ENCODE peak calls at places on chromosomes 7 and 10, in five cellular contexts. One of them, this sample, is unnamed.

GRCh38 chr7:36232555-36232954 is 79.5 kb downstream of the EEPD1 start:
- DNase-seq in H1: no peak
- DNase-seq in HepG2: no peak
- DNase-seq in HCT116: no peak
- DNase-seq in GM12878: no peak
- DNase-seq in this sample: no peak

GRCh38 chr7:26291251-26291650 is 411 bp upstream of the SNX10 start:
- DNase-seq in H1: no peak
- DNase-seq in HepG2: no peak
- DNase-seq in HCT116: no peak
- DNase-seq in GM12878: no peak
- DNase-seq in this sample: no peak

GRCh38 chr10:98696516-98696915 is 249.8 kb upstream of the HPS1 start:
- DNase-seq in H1: no peak
- DNase-seq in HepG2: no peak
- DNase-seq in HCT116: no peak
- DNase-seq in GM12878: no peak
- DNase-seq in this sample: no peak

GRCh38 chr10:8306685-8307364 is 252.3 kb downstream of the GATA3 start:
- DNase-seq in H1: no peak
- DNase-seq in HepG2: no peak
- DNase-seq in HCT116: no peak
- DNase-seq in GM12878: no peak
- DNase-seq in this sample: no peak

GRCh38 chr7:106947244-106947728 is 82.2 kb downstream of the PIK3CG start:
- DNase-seq in H1: no peak
- DNase-seq in HepG2: peak; percentile 35
- DNase-seq in HCT116: peak; percentile 68
- DNase-seq in GM12878: no peak
- DNase-seq in this sample: peak; percentile 95

GRCh38 chr7:90033850-90034249 is 120.4 kb upstream of the STEAP1 start:
- DNase-seq in H1: no peak
- DNase-seq in HepG2: no peak
- DNase-seq in HCT116: no peak
- DNase-seq in GM12878: no peak
- DNase-seq in this sample: no peak

GRCh38 chr7:134892002-134892693 is 94.2 kb upstream of the AGBL3 start:
- DNase-seq in H1: no peak
- DNase-seq in HepG2: peak; percentile 81
- DNase-seq in HCT116: no peak
- DNase-seq in GM12878: no peak
- DNase-seq in this sample: no peak

GRCh38 chr7:117827861-117828260 is 45.4 kb downstream of the CTTNBP2 start:
- DNase-seq in H1: no peak
- DNase-seq in HepG2: no peak
- DNase-seq in HCT116: peak; percentile 6
- DNase-seq in GM12878: no peak
- DNase-seq in this sample: no peak

GRCh38 chr7:128164061-128164954 is 76.8 kb upstream of the LEP start:
- DNase-seq in H1: no peak
- DNase-seq in HepG2: no peak
- DNase-seq in HCT116: peak; percentile 55
- DNase-seq in GM12878: no peak
- DNase-seq in this sample: no peak

GRCh38 chr10:104517946-104518345 is 123.1 kb upstream of the SORCS3 start:
- DNase-seq in H1: no peak
- DNase-seq in HepG2: no peak
- DNase-seq in HCT116: no peak
- DNase-seq in GM12878: no peak
- DNase-seq in this sample: no peak

GRCh38 chr7:2873686-2874551 is 29.8 kb upstream of the GNA12 start:
- DNase-seq in H1: no peak
- DNase-seq in HepG2: no peak
- DNase-seq in HCT116: peak; percentile 81
- DNase-seq in GM12878: no peak
- DNase-seq in this sample: no peak

GRCh38 chr10:93376372-93377296 is 105.5 kb downstream of the MYOF start:
- DNase-seq in H1: no peak
- DNase-seq in HepG2: peak; percentile 69
- DNase-seq in HCT116: peak; percentile 80
- DNase-seq in GM12878: peak; percentile 31
- DNase-seq in this sample: peak; percentile 52

GRCh38 chr7:94395141-94396041 is 696 bp downstream of the COL1A2 start:
- DNase-seq in H1: peak; percentile 55
- DNase-seq in HepG2: peak; percentile 63
- DNase-seq in HCT116: peak; percentile 59
- DNase-seq in GM12878: peak; percentile 12
- DNase-seq in this sample: peak; percentile 66

GRCh38 chr7:138625084-138625848 is 75.9 kb downstream of the SVOPL start:
- DNase-seq in H1: no peak
- DNase-seq in HepG2: no peak
- DNase-seq in HCT116: no peak
- DNase-seq in GM12878: no peak
- DNase-seq in this sample: no peak

GRCh38 chr10:33229252-33229943 is 105.1 kb downstream of the NRP1 start:
- DNase-seq in H1: no peak
- DNase-seq in HepG2: no peak
- DNase-seq in HCT116: no peak
- DNase-seq in GM12878: no peak
- DNase-seq in this sample: no peak

GRCh38 chr7:121107923-121108498 is 119.5 kb downstream of the CPED1 start:
- DNase-seq in H1: no peak
- DNase-seq in HepG2: peak; percentile 53
- DNase-seq in HCT116: peak; percentile 52
- DNase-seq in GM12878: peak; percentile 11
- DNase-seq in this sample: peak; percentile 47

GRCh38 chr7:130141161-130141857 is 63.9 kb downstream of the TMEM209 start:
- DNase-seq in H1: peak; percentile 85
- DNase-seq in HepG2: no peak
- DNase-seq in HCT116: no peak
- DNase-seq in GM12878: no peak
- DNase-seq in this sample: peak; percentile 92

GRCh38 chr7:68063171-68063570 is 1066.5 kb downstream of the TYW1 start:
- DNase-seq in H1: peak; percentile 53
- DNase-seq in HepG2: no peak
- DNase-seq in HCT116: no peak
- DNase-seq in GM12878: no peak
- DNase-seq in this sample: peak; percentile 36

GRCh38 chr10:74011762-74012161 is 13.8 kb downstream of the VCL start:
- DNase-seq in H1: no peak
- DNase-seq in HepG2: no peak
- DNase-seq in HCT116: no peak
- DNase-seq in GM12878: no peak
- DNase-seq in this sample: no peak

GRCh38 chr7:15463801-15464761 is 97.7 kb downstream of the AGMO start:
- DNase-seq in H1: no peak
- DNase-seq in HepG2: no peak
- DNase-seq in HCT116: no peak
- DNase-seq in GM12878: no peak
- DNase-seq in this sample: no peak

GRCh38 chr7:23074443-23075244 is 30.9 kb upstream of the KLHL7 start:
- DNase-seq in H1: no peak
- DNase-seq in HepG2: peak; percentile 79
- DNase-seq in HCT116: no peak
- DNase-seq in GM12878: no peak
- DNase-seq in this sample: no peak

GRCh38 chr10:123331438-123331837 is 177.2 kb downstream of the BUB3 start:
- DNase-seq in H1: peak; percentile 1
- DNase-seq in HepG2: peak; percentile 23
- DNase-seq in HCT116: no peak
- DNase-seq in GM12878: no peak
- DNase-seq in this sample: no peak

GRCh38 chr10:73117976-73118743 is 7.9 kb downstream of the NUDT13 start:
- DNase-seq in H1: no peak
- DNase-seq in HepG2: peak; percentile 53
- DNase-seq in HCT116: peak; percentile 59
- DNase-seq in GM12878: peak; percentile 83
- DNase-seq in this sample: no peak

GRCh38 chr10:102068216-102068615 is 3.1 kb downstream of the HPS6 start:
- DNase-seq in H1: no peak
- DNase-seq in HepG2: no peak
- DNase-seq in HCT116: no peak
- DNase-seq in GM12878: no peak
- DNase-seq in this sample: no peak

GRCh38 chr10:59007307-59008025 is 169.0 kb upstream of the PHYHIPL start:
- DNase-seq in H1: no peak
- DNase-seq in HepG2: peak; percentile 95
- DNase-seq in HCT116: no peak
- DNase-seq in GM12878: no peak
- DNase-seq in this sample: no peak

GRCh38 chr10:34967411-34967880 is 122.7 kb downstream of the CUL2 start:
- DNase-seq in H1: no peak
- DNase-seq in HepG2: no peak
- DNase-seq in HCT116: no peak
- DNase-seq in GM12878: no peak
- DNase-seq in this sample: no peak

GRCh38 chr7:129502708-129503685 is 666 bp downstream of the SMKR1 start:
- DNase-seq in H1: peak; percentile 63
- DNase-seq in HepG2: no peak
- DNase-seq in HCT116: no peak
- DNase-seq in GM12878: no peak
- DNase-seq in this sample: no peak

GRCh38 chr7:5679741-5680473 is 101.6 kb downstream of the RNF216 start:
- DNase-seq in H1: no peak
- DNase-seq in HepG2: no peak
- DNase-seq in HCT116: no peak
- DNase-seq in GM12878: no peak
- DNase-seq in this sample: no peak

GRCh38 chr7:148630078-148630477 is 39.5 kb downstream of the C7orf33 start:
- DNase-seq in H1: no peak
- DNase-seq in HepG2: no peak
- DNase-seq in HCT116: no peak
- DNase-seq in GM12878: no peak
- DNase-seq in this sample: no peak
- H3K4me3 ChIP-seq in H1: no peak overlapping the region
- H3K4me3 ChIP-seq in HepG2: no peak overlapping the region
- H3K4me3 ChIP-seq in HCT116: no peak overlapping the region
- H3K4me3 ChIP-seq in GM12878: no peak overlapping the region
- H3K4me3 ChIP-seq in this sample: no peak overlapping the region

DNA sequence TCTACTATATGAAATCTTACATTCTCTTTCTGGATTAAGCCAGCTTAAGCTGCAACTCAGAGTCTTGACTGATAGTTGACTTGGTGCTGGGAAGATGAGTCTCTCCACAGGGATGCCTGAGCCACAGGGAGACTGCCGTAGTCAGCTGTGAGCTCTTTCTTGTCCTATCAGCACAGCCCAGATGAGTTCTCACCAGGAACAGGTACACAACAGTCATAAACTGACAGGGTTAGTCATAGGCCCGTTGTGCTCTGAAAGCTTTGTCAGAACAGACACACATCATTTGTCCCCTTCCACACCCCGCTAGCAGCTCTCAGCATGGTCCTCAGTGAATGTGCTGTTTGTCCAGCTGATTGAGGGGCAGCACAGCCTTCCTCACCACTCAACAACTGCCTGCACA is 221.6 kb downstream of the RPS24 start:
- DNase-seq in H1: no peak
- DNase-seq in HepG2: no peak
- DNase-seq in HCT116: no peak
- DNase-seq in GM12878: no peak
- DNase-seq in this sample: no peak
- TF ChIP-seq ZNF274 in H1: no peak
- TF ChIP-seq ZNF274 in HepG2: no peak
- TF ChIP-seq ZNF274 in HCT116: no peak
- TF ChIP-seq ZNF274 in GM12878: no peak
- TF ChIP-seq ZNF274 in this sample: no peak

GRCh38 chr10:11018830-11019692 is 1.4 kb downstream of the CELF2 start:
- DNase-seq in H1: no peak
- DNase-seq in HepG2: no peak
- DNase-seq in HCT116: no peak
- DNase-seq in GM12878: no peak
- DNase-seq in this sample: no peak
- H3K4me3 ChIP-seq in H1: peak overlapping the region; percentile 83
- H3K4me3 ChIP-seq in HepG2: no peak overlapping the region
- H3K4me3 ChIP-seq in HCT116: no peak overlapping the region
- H3K4me3 ChIP-seq in GM12878: no peak overlapping the region
- H3K4me3 ChIP-seq in this sample: peak overlapping the region; percentile 66

GRCh38 chr7:20280475-20281351 is 50.0 kb upstream of the ITGB8 start:
- DNase-seq in H1: no peak
- DNase-seq in HepG2: no peak
- DNase-seq in HCT116: no peak
- DNase-seq in GM12878: no peak
- DNase-seq in this sample: no peak

GRCh38 chr7:20275637-20276036 is 55.1 kb upstream of the ITGB8 start:
- DNase-seq in H1: no peak
- DNase-seq in HepG2: no peak
- DNase-seq in HCT116: no peak
- DNase-seq in GM12878: no peak
- DNase-seq in this sample: no peak

GRCh38 chr7:20279979-20280378 is 50.7 kb upstream of the ITGB8 start:
- DNase-seq in H1: no peak
- DNase-seq in HepG2: no peak
- DNase-seq in HCT116: no peak
- DNase-seq in GM12878: no peak
- DNase-seq in this sample: no peak

GRCh38 chr7:20276705-20277472 is 53.8 kb upstream of the ITGB8 start:
- DNase-seq in H1: no peak
- DNase-seq in HepG2: no peak
- DNase-seq in HCT116: no peak
- DNase-seq in GM12878: no peak
- DNase-seq in this sample: no peak
- TF ChIP-seq ZNF274 in H1: no peak
- TF ChIP-seq ZNF274 in HepG2: no peak
- TF ChIP-seq ZNF274 in HCT116: no peak
- TF ChIP-seq ZNF274 in GM12878: no peak
- TF ChIP-seq ZNF274 in this sample: no peak

GRCh38 chr7:55534262-55534915 is 37.9 kb downstream of the VOPP1 start:
- DNase-seq in H1: no peak
- DNase-seq in HepG2: peak; percentile 30
- DNase-seq in HCT116: no peak
- DNase-seq in GM12878: peak; percentile 99
- DNase-seq in this sample: no peak

GRCh38 chr7:55534916-55535636 is 37.2 kb downstream of the VOPP1 start:
- DNase-seq in H1: no peak
- DNase-seq in HepG2: peak; percentile 19
- DNase-seq in HCT116: no peak
- DNase-seq in GM12878: no peak
- DNase-seq in this sample: no peak

GRCh38 chr7:55533050-55533728 is 39.1 kb downstream of the VOPP1 start:
- DNase-seq in H1: no peak
- DNase-seq in HepG2: no peak
- DNase-seq in HCT116: no peak
- DNase-seq in GM12878: peak; percentile 98
- DNase-seq in this sample: no peak

GRCh38 chr7:55532150-55532917 is 40.0 kb downstream of the VOPP1 start:
- DNase-seq in H1: no peak
- DNase-seq in HepG2: no peak
- DNase-seq in HCT116: no peak
- DNase-seq in GM12878: peak; percentile 71
- DNase-seq in this sample: no peak

DNA sequence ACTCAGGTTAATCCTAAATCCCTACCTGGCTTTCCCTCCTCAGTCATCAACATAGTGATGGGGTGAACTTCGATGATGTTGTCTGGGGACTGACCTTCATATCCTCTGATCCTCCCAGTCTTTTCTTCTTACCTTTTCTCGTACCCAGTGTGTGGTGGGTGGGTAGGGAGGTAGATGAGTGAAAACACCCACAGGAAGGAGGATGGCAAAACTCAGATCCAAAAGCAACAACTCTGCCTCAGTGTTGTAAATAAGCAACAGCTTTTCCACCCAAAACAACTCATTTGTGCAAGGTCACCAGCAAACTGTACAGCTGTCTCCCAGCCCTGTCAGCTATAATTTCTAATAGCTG is 38.6 kb downstream of the VOPP1 start:
- DNase-seq in H1: no peak
- DNase-seq in HepG2: no peak
- DNase-seq in HCT116: no peak
- DNase-seq in GM12878: no peak
- DNase-seq in this sample: no peak
- H3K4me3 ChIP-seq in H1: no peak overlapping the region
- H3K4me3 ChIP-seq in HepG2: no peak overlapping the region
- H3K4me3 ChIP-seq in HCT116: no peak overlapping the region
- H3K4me3 ChIP-seq in GM12878: peak overlapping the region; percentile 55
- H3K4me3 ChIP-seq in this sample: no peak overlapping the region